ENCODE peak calls at places on chromosome 20, in eight cellular contexts. R is dorsolateral prefrontal cortex, V is GM23338, N is mammary epithelial cell, D is BE2C, E is left ventricle myocardium inferior, L is tibial artery, H is endodermal cell. Z is an unnamed sample.

GRCh38 chr20:46058656-46059281 is 29.8 kb downstream of the SLC12A5 start:
- DNase-seq in E (no peak), V (peak; percentile 75), R (no peak), H (peak; percentile 79), L (no peak), N (no peak), D (peak; percentile 27), Z (no peak)

GRCh38 chr20:49635171-49635570 is 67.2 kb upstream of the PTGIS start:
- DNase-seq in E (peak; percentile 46), R (peak; percentile 56), L (no peak), D (peak; percentile 84), V (no peak), N (no peak), H (no peak), Z (peak; percentile 90)

GRCh38 chr20:9110365-9110764 is 41.5 kb downstream of the PLCB4 start:
- DNase-seq in N (no peak), E (no peak), R (no peak), D (no peak), V (no peak), L (no peak), H (no peak), Z (no peak)

GRCh38 chr20:58023781-58024180 is 204.7 kb downstream of the ANKRD60 start:
- DNase-seq in N (no peak), D (no peak), V (no peak), E (no peak), R (no peak), H (no peak), L (peak; percentile 10), Z (no peak)

GRCh38 chr20:49853640-49854039 is 41.0 kb downstream of the SLC9A8 start:
- DNase-seq in D (peak; percentile 86), H (peak; percentile 75), R (no peak), E (no peak), L (no peak), V (peak; percentile 72), N (peak; percentile 76), Z (no peak)

GRCh38 chr20:23875606-23876237 is 3.8 kb downstream of the CST5 start:
- DNase-seq in L (no peak), H (no peak), E (no peak), D (no peak), R (no peak), N (no peak), V (no peak), Z (no peak)

GRCh38 chr20:50820515-50821256 is 25.8 kb downstream of the BCAS4 start:
- DNase-seq in H (no peak), R (no peak), E (no peak), N (no peak), V (peak; percentile 51), D (no peak), L (no peak), Z (no peak)

GRCh38 chr20:45944965-45945677 is 10.6 kb downstream of the PCIF1 start:
- DNase-seq in E (no peak), N (no peak), V (peak; percentile 27), D (no peak), L (no peak), H (no peak), R (no peak), Z (no peak)

GRCh38 chr20:8389381-8390368 is 257.6 kb downstream of the PLCB1 start:
- DNase-seq in N (peak; percentile 9), V (peak; percentile 69), D (peak; percentile 43), L (no peak), E (no peak), H (no peak), R (no peak), Z (peak; percentile 36)

GRCh38 chr20:44728835-44729342 is 13.7 kb downstream of the CCN5 start:
- DNase-seq in H (peak; percentile 81), L (peak; percentile 87), N (peak; percentile 98), R (no peak), V (peak; percentile 70), D (peak; percentile 74), E (peak; percentile 64), Z (no peak)

GRCh38 chr20:37276494-37277252 is 12.8 kb upstream of the MANBAL start:
- DNase-seq in H (no peak), L (peak; percentile 33), D (peak; percentile 24), R (no peak), N (peak; percentile 66), V (no peak), E (peak; percentile 41), Z (peak; percentile 85)

GRCh38 chr20:53642196-53643030 is 48.8 kb upstream of the ZNF217 start:
- DNase-seq in N (peak; percentile 68), L (peak; percentile 37), D (no peak), E (no peak), H (peak; percentile 59), R (no peak), V (peak; percentile 44), Z (no peak)

GRCh38 chr20:43185901-43186300 is 3.8 kb downstream of the PTPRT start:
- DNase-seq in V (no peak), E (no peak), N (no peak), H (no peak), D (no peak), R (no peak), L (no peak), Z (no peak)

DNA sequence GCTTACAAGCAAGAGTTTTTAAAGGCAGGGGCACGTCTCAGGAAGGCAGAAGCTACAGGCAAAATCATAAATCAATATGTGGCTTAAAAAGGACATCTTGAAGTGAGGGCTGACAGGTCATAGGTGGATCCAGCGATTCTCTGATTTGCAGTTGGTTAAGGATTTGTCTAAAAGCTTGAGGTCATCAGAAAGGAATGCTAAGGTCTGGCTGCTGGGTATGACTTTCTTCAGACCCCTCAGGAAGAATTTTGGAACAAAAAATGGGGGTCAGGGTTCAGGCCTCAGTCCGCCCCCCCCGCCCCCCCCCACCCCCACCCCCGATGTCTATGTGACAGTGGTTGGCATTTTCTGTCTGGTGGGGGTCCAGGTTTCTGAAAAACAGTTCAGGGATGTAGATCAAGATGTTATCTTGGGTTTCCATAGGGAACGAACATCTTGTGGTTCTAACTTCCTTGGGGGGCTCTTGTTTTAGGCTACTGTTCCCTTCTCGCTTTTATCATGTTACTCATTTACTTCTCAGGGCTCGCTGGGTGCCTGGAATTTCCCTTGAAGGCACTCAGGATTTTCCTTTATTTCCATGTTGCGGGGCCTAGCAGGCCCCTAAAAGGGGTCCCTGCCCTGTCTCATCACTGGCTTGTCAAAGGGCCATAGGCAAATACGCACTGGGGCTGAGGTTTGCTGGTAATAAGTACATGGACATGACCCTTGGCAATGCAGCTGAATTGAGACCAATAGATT is 262.1 kb downstream of the CDH4 start:
- DNase-seq in D (no peak), N (no peak), E (no peak), L (no peak), V (no peak), H (no peak), R (no peak), Z (no peak)
- H3K4me3 ChIP-seq in D (no peak overlapping the region), N (no peak overlapping the region), E (no peak overlapping the region), L (no peak overlapping the region), V (no peak overlapping the region), H (no peak overlapping the region), R (no peak overlapping the region), Z (no peak overlapping the region)

GRCh38 chr20:48008850-48009535 is 223.7 kb upstream of the SULF2 start:
- DNase-seq in R (no peak), V (no peak), D (no peak), H (no peak), E (no peak), L (no peak), N (no peak), Z (no peak)

GRCh38 chr20:48011025-48011424 is 225.7 kb upstream of the SULF2 start:
- DNase-seq in D (no peak), V (no peak), E (no peak), N (no peak), R (no peak), L (no peak), H (no peak), Z (no peak)

GRCh38 chr20:48010623-48011022 is 225.3 kb upstream of the SULF2 start:
- DNase-seq in R (no peak), V (no peak), E (no peak), H (no peak), D (no peak), L (no peak), N (no peak), Z (no peak)

GRCh38 chr20:48015136-48015925 is 230.1 kb upstream of the SULF2 start:
- DNase-seq in R (no peak), L (no peak), V (no peak), D (no peak), E (no peak), N (no peak), H (no peak), Z (no peak)

DNA sequence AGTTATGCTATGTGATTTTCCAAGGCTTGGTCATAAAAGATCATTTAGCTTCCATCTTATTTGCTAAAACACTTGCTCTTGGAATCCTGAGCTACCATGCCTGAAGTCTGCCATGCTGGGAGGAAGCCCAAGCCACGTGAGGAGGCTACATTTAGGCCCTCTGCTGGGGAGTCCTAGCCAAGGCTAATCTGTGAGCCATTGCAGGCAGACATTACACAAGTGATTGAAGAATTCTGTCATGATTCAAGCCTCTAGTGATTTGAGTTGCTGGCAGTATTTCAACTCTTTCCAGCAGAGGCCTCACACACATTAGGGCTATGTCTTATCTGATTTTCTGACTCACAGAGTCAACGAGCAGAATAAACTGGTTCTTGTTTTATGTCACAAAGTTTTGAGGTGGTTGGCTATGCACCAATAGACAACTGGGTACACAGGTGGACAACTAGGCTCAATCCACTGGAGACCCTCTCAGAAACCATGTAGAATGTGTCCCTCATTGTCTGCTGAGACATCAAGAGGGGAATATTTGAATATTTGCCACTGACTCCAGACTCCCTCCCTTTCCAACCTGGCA is 227.2 kb upstream of the SULF2 start:
- DNase-seq in H (peak; percentile 62), D (peak; percentile 64), R (no peak), N (peak; percentile 89), L (no peak), E (no peak), V (no peak), Z (no peak)
- TF ChIP-seq CTCF in H (peak; percentile 30), D (peak; percentile 65), R (no peak), N (peak; percentile 26), L (no peak), E (no peak), V (no peak), Z (no peak)

GRCh38 chr20:21510995-21511394 is 2.9 kb downstream of the NKX2-2 start:
- DNase-seq in D (no peak), V (no peak), L (no peak), N (no peak), R (no peak), E (no peak), H (peak; percentile 48), Z (no peak)

GRCh38 chr20:21511485-21511849 is 2.4 kb downstream of the NKX2-2 start:
- DNase-seq in V (peak; percentile 45), E (no peak), D (no peak), R (no peak), N (no peak), L (no peak), H (peak; percentile 53), Z (no peak)

GRCh38 chr20:21509597-21510331 is 4.1 kb downstream of the NKX2-2 start:
- DNase-seq in H (peak; percentile 68), D (no peak), R (no peak), L (no peak), V (peak; percentile 75), E (no peak), N (no peak), Z (peak; percentile 50)

GRCh38 chr20:21509079-21509596 is 4.7 kb downstream of the NKX2-2 start:
- DNase-seq in R (no peak), N (no peak), D (no peak), H (no peak), E (no peak), V (no peak), L (no peak), Z (no peak)

GRCh38 chr20:21510414-21510971 is 3.4 kb downstream of the NKX2-2 start:
- DNase-seq in N (no peak), D (no peak), R (no peak), H (peak; percentile 70), L (no peak), E (no peak), V (peak; percentile 64), Z (no peak)
- H3K4me3 ChIP-seq in N (peak overlapping the region; percentile 11), D (no peak overlapping the region), R (peak overlapping the region; percentile 36), H (no peak overlapping the region), L (peak overlapping the region; percentile 45), E (peak overlapping the region; percentile 62), V (peak overlapping the region; percentile 56), Z (no peak overlapping the region)

GRCh38 chr20:2476742-2477615 is 6.4 kb upstream of the SNRPB start:
- DNase-seq in E (no peak), R (no peak), H (peak; percentile 61), V (peak; percentile 57), N (no peak), D (no peak), L (no peak), Z (no peak)
- TF ChIP-seq CTCF in E (no peak), R (no peak), H (peak; percentile 57), V (peak; percentile 57), N (no peak), D (peak; percentile 22), L (no peak), Z (no peak)